ENCODE peak calls at places on chromosomes 12 and 14, in eight cellular contexts. R is adrenal gland, H is heart left ventricle, E is A549, I is psoas muscle, T is stomach, K is hepatocyte, C is neuronal stem cell. F is an unnamed sample.

GRCh38 chr14:68663385-68664076 is 129.3 kb downstream of the ZFP36L1 start:
- DNase-seq in R (no peak), H (no peak), E (no peak), I (no peak), T (no peak), K (no peak), C (no peak), F (no peak)

GRCh38 chr12:78386871-78387270 is 477.7 kb upstream of the SYT1 start:
- DNase-seq in R (no peak), H (no peak), E (no peak), I (no peak), T (no peak), K (no peak), C (no peak), F (no peak)

GRCh38 chr12:124259168-124260066 is 35.5 kb upstream of the RFLNA start:
- DNase-seq in R (peak; percentile 63), H (no peak), E (no peak), I (no peak), T (no peak), K (no peak), C (no peak), F (no peak)

GRCh38 chr12:120399531-120399930 is 30.6 kb upstream of the MSI1 start:
- DNase-seq in R (no peak), H (no peak), E (no peak), I (no peak), T (no peak), K (no peak), C (no peak), F (no peak)

GRCh38 chr12:27682534-27682933 is 13.7 kb upstream of the REP15 start:
- DNase-seq in R (no peak), H (no peak), E (no peak), I (no peak), T (no peak), K (no peak), C (no peak), F (no peak)

GRCh38 chr12:4111010-4111409 is 162.6 kb upstream of the CCND2 start:
- DNase-seq in R (no peak), H (no peak), E (no peak), I (no peak), T (no peak), K (no peak), C (no peak), F (no peak)

GRCh38 chr12:54421175-54421872 is 2.3 kb upstream of the ITGA5 start:
- DNase-seq in R (no peak), H (no peak), E (no peak), I (peak; percentile 90), T (no peak), K (no peak), C (no peak), F (no peak)

GRCh38 chr14:74882103-74882920 is 596 bp downstream of the DLST start:
- DNase-seq in R (no peak), H (peak; percentile 45), E (peak; percentile 43), I (peak; percentile 78), T (peak; percentile 64), K (peak; percentile 65), C (peak; percentile 17), F (peak; percentile 47)

GRCh38 chr14:100914597-100915021 is 11.1 kb upstream of the RTL1 start:
- DNase-seq in R (no peak), H (no peak), E (no peak), I (no peak), T (no peak), K (no peak), C (no peak), F (no peak)

GRCh38 chr12:124898200-124898950 is 16.1 kb downstream of the UBC start:
- DNase-seq in R (peak; percentile 81), H (peak; percentile 37), E (peak; percentile 90), I (peak; percentile 75), T (peak; percentile 72), K (no peak), C (no peak), F (peak; percentile 23)

GRCh38 chr12:95805864-95806669 is 15.5 kb upstream of the NTN4 start:
- DNase-seq in R (no peak), H (no peak), E (peak; percentile 89), I (no peak), T (no peak), K (peak; percentile 37), C (no peak), F (peak; percentile 16)

GRCh38 chr14:97687944-97688625 is 890.9 kb downstream of the VRK1 start:
- DNase-seq in R (no peak), H (no peak), E (no peak), I (no peak), T (no peak), K (no peak), C (no peak), F (no peak)

GRCh38 chr12:109467978-109468676 is 9.0 kb downstream of the KCTD10 start:
- DNase-seq in R (no peak), H (no peak), E (no peak), I (no peak), T (no peak), K (no peak), C (no peak), F (no peak)

GRCh38 chr12:89969098-89969497 is 260.5 kb upstream of the ATP2B1 start:
- DNase-seq in R (no peak), H (no peak), E (no peak), I (no peak), T (no peak), K (peak; percentile 10), C (no peak), F (no peak)

GRCh38 chr14:70658899-70659298 is 17.2 kb downstream of the TTC9 start:
- DNase-seq in R (no peak), H (no peak), E (no peak), I (no peak), T (no peak), K (no peak), C (no peak), F (no peak)

GRCh38 chr14:94466706-94467370 is 9.2 kb downstream of the SERPINA9 start:
- DNase-seq in R (no peak), H (no peak), E (no peak), I (no peak), T (no peak), K (no peak), C (no peak), F (no peak)

GRCh38 chr14:23153891-23154796 is 29.3 kb downstream of the SLC7A8 start:
- DNase-seq in R (peak; percentile 96), H (peak; percentile 89), E (no peak), I (peak; percentile 98), T (peak; percentile 97), K (peak; percentile 74), C (no peak), F (no peak)

DNA sequence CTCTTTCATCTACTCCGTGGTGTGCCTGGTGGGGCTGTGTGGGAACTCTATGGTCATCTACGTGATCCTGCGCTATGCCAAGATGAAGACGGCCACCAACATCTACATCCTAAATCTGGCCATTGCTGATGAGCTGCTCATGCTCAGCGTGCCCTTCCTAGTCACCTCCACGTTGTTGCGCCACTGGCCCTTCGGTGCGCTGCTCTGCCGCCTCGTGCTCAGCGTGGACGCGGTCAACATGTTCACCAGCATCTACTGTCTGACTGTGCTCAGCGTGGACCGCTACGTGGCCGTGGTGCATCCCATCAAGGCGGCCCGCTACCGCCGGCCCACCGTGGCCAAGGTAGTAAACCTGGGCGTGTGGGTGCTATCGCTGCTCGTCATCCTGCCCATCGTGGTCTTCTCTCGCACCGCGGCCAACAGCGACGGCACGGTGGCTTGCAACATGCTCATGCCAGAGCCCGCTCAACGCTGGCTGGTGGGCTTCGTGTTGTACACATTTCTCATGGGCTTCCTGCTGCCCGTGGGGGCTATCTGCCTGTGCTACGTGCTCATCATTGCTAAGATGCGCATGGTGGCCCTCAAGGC is 2.0 kb downstream of the SSTR1 start:
- DNase-seq in R (no peak), H (no peak), E (no peak), I (no peak), T (peak; percentile 31), K (no peak), C (no peak), F (no peak)
- H3K9me3 ChIP-seq in R (no peaks in the 10 kb centered on the region), H (no peaks in the 10 kb centered on the region), E (peaks cover 9% of the 10 kb centered on the region), I (peaks cover 3% of the 10 kb centered on the region), T (peaks cover 3% of the 10 kb centered on the region), K (no peaks in the 10 kb centered on the region), C (peaks cover 15% of the 10 kb centered on the region), F (no peaks in the 10 kb centered on the region)

DNA sequence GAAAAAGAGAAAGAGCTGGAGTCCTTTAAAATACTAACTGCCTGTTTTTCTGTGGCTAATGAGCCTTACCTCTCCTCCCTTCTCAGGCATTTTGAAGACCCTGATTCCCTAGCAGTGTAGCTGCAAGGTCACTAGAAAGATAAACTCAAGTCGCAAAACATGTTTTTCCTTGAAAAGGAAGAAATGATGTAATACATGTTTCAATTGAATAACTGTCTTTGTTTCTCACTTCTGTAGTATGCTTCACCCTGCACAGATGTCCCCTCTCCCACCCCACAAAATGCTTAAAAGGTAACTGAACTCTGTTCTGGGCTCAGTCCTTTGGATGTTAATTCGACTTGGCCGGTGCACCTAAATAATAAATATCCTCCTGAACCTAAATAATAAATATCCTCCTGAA is 1350.3 kb downstream of the TMEM121 start:
- DNase-seq in R (no peak), H (no peak), E (no peak), I (no peak), T (no peak), K (no peak), C (no peak), F (no peak)
- H3K9me3 ChIP-seq in R (no peaks in the 10 kb centered on the region), H (no peaks in the 10 kb centered on the region), E (no peaks in the 10 kb centered on the region), I (no peaks in the 10 kb centered on the region), T (no peaks in the 10 kb centered on the region), K (no peaks in the 10 kb centered on the region), C (peaks cover 18% of the 10 kb centered on the region), F (no peaks in the 10 kb centered on the region)

GRCh38 chr12:84422340-84422739 is 490.3 kb downstream of the SLC6A15 start:
- DNase-seq in R (no peak), H (no peak), E (no peak), I (no peak), T (no peak), K (no peak), C (no peak), F (no peak)
- H3K9me3 ChIP-seq in R (no peaks in the 10 kb centered on the region), H (no peaks in the 10 kb centered on the region), E (no peaks in the 10 kb centered on the region), I (no peaks in the 10 kb centered on the region), T (no peaks in the 10 kb centered on the region), K (no peaks in the 10 kb centered on the region), C (no peaks in the 10 kb centered on the region), F (no peaks in the 10 kb centered on the region)

DNA sequence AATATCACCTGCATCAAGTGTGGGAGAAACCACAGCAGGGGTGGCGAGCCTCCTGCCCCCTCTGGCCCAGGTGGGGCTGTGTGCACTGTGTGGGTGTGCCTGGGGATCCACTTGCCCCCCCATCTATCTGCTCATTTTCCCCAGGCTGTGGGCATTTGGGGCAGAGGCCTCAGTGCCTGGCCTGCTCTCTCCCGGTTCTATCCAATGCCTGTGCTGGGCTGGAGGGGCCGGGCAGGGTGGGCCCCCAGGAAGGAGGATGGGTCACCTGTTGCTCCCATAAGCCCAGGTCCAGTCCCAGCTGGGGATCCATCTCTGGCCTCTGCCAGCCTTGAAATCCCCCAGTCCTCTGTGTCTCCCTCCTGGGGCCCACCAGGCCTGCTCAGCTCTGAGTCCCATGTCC is 105.6 kb downstream of the TMEM121 start:
- DNase-seq in R (no peak), H (no peak), E (no peak), I (no peak), T (no peak), K (no peak), C (no peak), F (no peak)
- H3K9me3 ChIP-seq in R (no peaks in the 10 kb centered on the region), H (peaks cover 8% of the 10 kb centered on the region), E (peaks cover 5% of the 10 kb centered on the region), I (peaks cover 4% of the 10 kb centered on the region), T (peaks cover 20% of the 10 kb centered on the region), K (no peaks in the 10 kb centered on the region), C (peaks cover 10% of the 10 kb centered on the region), F (no peaks in the 10 kb centered on the region)

F was measured in T-helper 17 cell.